ENCODE peak calls at places on chromosomes 1 and 21, in seven cellular contexts. N, G, P, O, Q, I and W are unnamed samples.

GRCh38 chr1:53693773-53694717 is 44.9 kb downstream of the GLIS1 start:
- DNase-seq in G (no peak), O (peak), Q (no peak), I (no peak), P (no peak), N (no peak), W (no peak)

GRCh38 chr21:38525454-38525853 is 27.2 kb upstream of the ERG start:
- DNase-seq in N (no peak), O (no peak), P (no peak), Q (no peak), I (no peak), G (no peak), W (no peak)

GRCh38 chr1:89780721-89781120 is 40.1 kb upstream of the LRRC8D start:
- DNase-seq in G (no peak), N (peak), O (peak), P (peak), Q (no peak), I (no peak), W (peak)

GRCh38 chr1:76726251-76726650 is 141.0 kb upstream of the ST6GALNAC5 start:
- DNase-seq in G (no peak), O (no peak), N (no peak), I (no peak), Q (no peak), P (no peak), W (no peak)

GRCh38 chr1:149936992-149937705 is 470 bp upstream of the MTMR11 start:
- DNase-seq in P (peak), Q (no peak), N (peak), O (peak), I (no peak), G (no peak), W (no peak)

GRCh38 chr1:11692899-11693590 is 1.5 kb downstream of the DRAXIN start:
- DNase-seq in N (peak), O (peak), G (no peak), P (peak), Q (no peak), I (peak), W (no peak)

GRCh38 chr1:32554288-32554687 is 15.1 kb downstream of the ZBTB8A start:
- DNase-seq in G (no peak), P (no peak), Q (no peak), N (no peak), I (no peak), O (no peak), W (no peak)

GRCh38 chr1:206581571-206581981 is 30.7 kb downstream of the EIF2D start:
- DNase-seq in O (no peak), I (no peak), Q (no peak), P (no peak), N (no peak), G (peak), W (no peak)

GRCh38 chr1:150876111-150876434 is 326 bp downstream of the ARNT start:
- DNase-seq in P (peak), Q (no peak), I (peak), G (no peak), N (peak), O (peak), W (peak)

GRCh38 chr1:204923626-204924012 is 53.0 kb downstream of the NFASC start:
- DNase-seq in I (no peak), P (no peak), Q (no peak), G (no peak), N (no peak), O (no peak), W (no peak)